ENCODE peak calls at places on chromosomes 4 and X, in seven cellular contexts. N is GM12878, K is H1, L is A549, Q is SK-N-SH, X is IMR-90, B is HepG2. C is an unnamed sample.

GRCh38 chrX:22116585-22117546 is 84.7 kb downstream of the PHEX start:
- DNase-seq in N (no peak), K (no peak), L (no peak), Q (no peak), X (no peak), B (no peak), C (no peak)

GRCh38 chr4:127686656-127687055 is 43.5 kb upstream of the SLC25A31 start:
- DNase-seq in N (no peak), K (no peak), L (no peak), Q (no peak), X (peak), B (no peak), C (no peak)

GRCh38 chrX:100591256-100592051 is 6.7 kb downstream of the TNMD start:
- DNase-seq in N (no peak), K (no peak), L (no peak), Q (no peak), X (no peak), B (peak), C (no peak)

GRCh38 chr4:186201535-186202230 is 10.3 kb downstream of the CYP4V2 start:
- DNase-seq in N (no peak), K (no peak), L (peak), Q (peak), X (peak), B (peak), C (peak)

GRCh38 chr4:30757357-30757756 is 37.2 kb downstream of the PCDH7 start:
- DNase-seq in N (no peak), K (no peak), L (no peak), Q (no peak), X (peak), B (no peak), C (no peak)

GRCh38 chrX:47182106-47182700 is 11.4 kb upstream of the UBA1 start:
- DNase-seq in N (no peak), K (no peak), L (no peak), Q (no peak), X (no peak), B (no peak), C (no peak)

GRCh38 chr4:142092941-142093340 is 456.6 kb downstream of the IL15 start:
- DNase-seq in N (no peak), K (no peak), L (no peak), Q (no peak), X (peak), B (no peak), C (no peak)

GRCh38 chr4:140112576-140112975 is 41.4 kb downstream of the MAML3 start:
- DNase-seq in N (no peak), K (no peak), L (no peak), Q (no peak), X (no peak), B (no peak), C (no peak)

GRCh38 chr4:10045481-10045880 is 24.2 kb upstream of the SLC2A9 start:
- DNase-seq in N (no peak), K (no peak), L (peak), Q (no peak), X (peak), B (peak), C (no peak)

GRCh38 chrX:113059714-113060113 is 219.1 kb upstream of the AMOT start:
- DNase-seq in N (no peak), K (no peak), L (no peak), Q (no peak), X (no peak), B (no peak), C (no peak)

GRCh38 chr4:28357985-28358384 is 1497.3 kb downstream of the STIM2 start:
- DNase-seq in N (no peak), K (no peak), L (no peak), Q (no peak), X (peak), B (no peak), C (no peak)

GRCh38 chr4:11106190-11106589 is 322.5 kb downstream of the HS3ST1 start:
- DNase-seq in N (no peak), K (no peak), L (no peak), Q (no peak), X (no peak), B (no peak), C (no peak)

GRCh38 chr4:94995684-94996394 is 238.1 kb downstream of the BMPR1B start:
- DNase-seq in N (no peak), K (peak), L (no peak), Q (no peak), X (peak), B (no peak), C (no peak)

GRCh38 chr4:146381263-146381872 is 140.4 kb downstream of the SLC10A7 start:
- DNase-seq in N (no peak), K (no peak), L (no peak), Q (peak), X (peak), B (no peak), C (no peak)

GRCh38 chr4:2127609-2128300 is 68.6 kb downstream of the NAT8L start:
- DNase-seq in N (no peak), K (no peak), L (no peak), Q (no peak), X (no peak), B (no peak), C (no peak)

GRCh38 chr4:76723916-76724315 is 174.0 kb downstream of the SOWAHB start:
- DNase-seq in N (no peak), K (no peak), L (no peak), Q (no peak), X (peak), B (no peak), C (no peak)

GRCh38 chr4:86558258-86558657 is 35.9 kb upstream of the PTPN13 start:
- DNase-seq in N (no peak), K (no peak), L (no peak), Q (no peak), X (no peak), B (no peak), C (no peak)

GRCh38 chr4:41939016-41939623 is 3.9 kb downstream of the TMEM33 start:
- DNase-seq in N (no peak), K (no peak), L (no peak), Q (no peak), X (peak), B (peak), C (no peak)

GRCh38 chrX:106935175-106935574 is 15.0 kb downstream of the CLDN2 start:
- DNase-seq in N (no peak), K (no peak), L (no peak), Q (no peak), X (peak), B (no peak), C (no peak)

GRCh38 chr4:139458999-139459398 is 5.1 kb downstream of the RAB33B start:
- DNase-seq in N (no peak), K (no peak), L (no peak), Q (no peak), X (no peak), B (peak), C (no peak)

GRCh38 chr4:66169341-66169740 is 499.1 kb upstream of the EPHA5 start:
- DNase-seq in N (no peak), K (no peak), L (no peak), Q (peak), X (no peak), B (peak), C (no peak)

GRCh38 chrX:53125506-53125905 is 31.6 kb downstream of the KANTR start:
- DNase-seq in N (no peak), K (no peak), L (no peak), Q (no peak), X (peak), B (no peak), C (no peak)

GRCh38 chrX:53133400-53133799 is 39.5 kb downstream of the KANTR start:
- DNase-seq in N (no peak), K (no peak), L (no peak), Q (no peak), X (no peak), B (no peak), C (no peak)

GRCh38 chrX:53126377-53126776 is 32.4 kb downstream of the KANTR start:
- DNase-seq in N (no peak), K (no peak), L (no peak), Q (no peak), X (no peak), B (no peak), C (no peak)

GRCh38 chrX:53128097-53128749 is 34.3 kb downstream of the KANTR start:
- DNase-seq in N (no peak), K (no peak), L (no peak), Q (no peak), X (peak), B (no peak), C (no peak)
- TF ChIP-seq RFX5 in N (no peak), K (no peak), L (no peak), Q (no peak), X (no peak), B (no peak), C (no peak)

GRCh38 chr4:166724369-166724768 is 509.9 kb downstream of the SPOCK3 start:
- DNase-seq in N (no peak), K (no peak), L (no peak), Q (no peak), X (no peak), B (no peak), C (no peak)
- TF ChIP-seq RFX5 in N (no peak), K (no peak), L (no peak), Q (no peak), X (no peak), B (no peak), C (no peak)

GRCh38 chrX:434946-435345 is 48.2 kb upstream of the PPP2R3B start:
- DNase-seq in N (no peak), K (no peak), L (no peak), Q (no peak), X (no peak), B (no peak), C (no peak)
- TF ChIP-seq RFX5 in N (no peak), K (no peak), L (no peak), Q (no peak), X (no peak), B (no peak), C (no peak)

GRCh38 chrX:72258174-72258573 is 18.9 kb downstream of the RPS4X start:
- DNase-seq in N (no peak), K (no peak), L (peak), Q (peak), X (peak), B (peak), C (peak)
- TF ChIP-seq RFX5 in N (no peak), K (no peak), L (no peak), Q (no peak), X (no peak), B (no peak), C (no peak)